ENCODE peak calls at places on chromosomes 3 and 15, in five cellular contexts. I is AG10803, Y is cerebellar cortex, S is head of caudate nucleus, M is HCEC 1CT. W is an unnamed sample.

GRCh38 chr3:171982829-171983228 is 56.5 kb upstream of the FNDC3B start:
- DNase-seq in I (peak; percentile 91), Y (no peak), S (no peak), M (peak; percentile 53), W (no peak)

GRCh38 chr3:120568198-120568523 is 28.0 kb upstream of the NDUFB4 start:
- DNase-seq in I (no peak), Y (no peak), S (no peak), M (no peak), W (no peak)

GRCh38 chr3:138833908-138834358 is 795 bp downstream of the PIK3CB start:
- DNase-seq in I (peak; percentile 44), Y (peak; percentile 50), S (no peak), M (peak; percentile 15), W (no peak)

GRCh38 chr3:29171583-29171990 is 109.3 kb upstream of the RBMS3 start:
- DNase-seq in I (no peak), Y (no peak), S (no peak), M (peak; percentile 48), W (no peak)

GRCh38 chr15:63553388-63553791 is 43.8 kb upstream of the FBXL22 start:
- DNase-seq in I (peak; percentile 97), Y (peak; percentile 61), S (no peak), M (peak; percentile 95), W (no peak)

GRCh38 chr3:148319161-148319915 is 378.4 kb upstream of the AGTR1 start:
- DNase-seq in I (peak; percentile 70), Y (no peak), S (no peak), M (peak; percentile 88), W (no peak)

GRCh38 chr3:126959921-126960603 is 22.9 kb upstream of the PLXNA1 start:
- DNase-seq in I (peak; percentile 69), Y (no peak), S (no peak), M (peak; percentile 16), W (no peak)

GRCh38 chr3:191502583-191502982 is 41.6 kb downstream of the PYDC2 start:
- DNase-seq in I (no peak), Y (peak; percentile 10), S (no peak), M (no peak), W (no peak)

GRCh38 chr3:173744479-173744878 is 346.9 kb downstream of the NLGN1 start:
- DNase-seq in I (no peak), Y (no peak), S (no peak), M (no peak), W (no peak)

GRCh38 chr3:52528596-52529375 is 4.9 kb downstream of the NT5DC2 start:
- DNase-seq in I (no peak), Y (no peak), S (peak; percentile 4), M (no peak), W (no peak)

GRCh38 chr15:78077053-78077859 is at the start of gene TBC1D2B:
- DNase-seq in I (peak; percentile 64), Y (no peak), S (peak; percentile 83), M (peak; percentile 43), W (no peak)

GRCh38 chr3:47850062-47850802 is 47.3 kb downstream of the DHX30 start:
- DNase-seq in I (peak; percentile 31), Y (peak; percentile 55), S (no peak), M (peak; percentile 52), W (no peak)